ENCODE peak calls at places on chromosomes 11 and 22, in five cellular contexts. One of them, this sample, is unnamed.

GRCh38 chr22:46149493-46149997 is 781 bp upstream of the PPARA start:
- DNase-seq in cardiac muscle cell: peak; percentile 62
- DNase-seq in astrocyte of the cerebellum: no peak
- DNase-seq in stomach: peak; percentile 75
- DNase-seq in astrocyte of the spinal cord: peak; percentile 10
- DNase-seq in this sample: no peak

GRCh38 chr22:41758231-41758630 is 42.2 kb upstream of the CCDC134 start:
- DNase-seq in astrocyte of the spinal cord: no peak
- DNase-seq in astrocyte of the cerebellum: no peak
- DNase-seq in cardiac muscle cell: no peak
- DNase-seq in stomach: no peak
- DNase-seq in this sample: peak; percentile 15

GRCh38 chr22:39315389-39315788 is 4.0 kb downstream of the RPL3 start:
- DNase-seq in cardiac muscle cell: no peak
- DNase-seq in astrocyte of the spinal cord: no peak
- DNase-seq in stomach: no peak
- DNase-seq in astrocyte of the cerebellum: no peak
- DNase-seq in this sample: peak; percentile 24

GRCh38 chr11:119496453-119496852 is 73.5 kb upstream of the THY1 start:
- DNase-seq in cardiac muscle cell: no peak
- DNase-seq in astrocyte of the spinal cord: no peak
- DNase-seq in stomach: no peak
- DNase-seq in astrocyte of the cerebellum: no peak
- DNase-seq in this sample: no peak

GRCh38 chr11:74397531-74398243 is 546 bp downstream of the PGM2L1 start:
- DNase-seq in cardiac muscle cell: peak; percentile 36
- DNase-seq in stomach: peak; percentile 33
- DNase-seq in astrocyte of the spinal cord: peak; percentile 68
- DNase-seq in astrocyte of the cerebellum: no peak
- DNase-seq in this sample: peak; percentile 43

GRCh38 chr11:75188671-75189070 is 37.8 kb downstream of the SLCO2B1 start:
- DNase-seq in cardiac muscle cell: no peak
- DNase-seq in astrocyte of the cerebellum: no peak
- DNase-seq in stomach: no peak
- DNase-seq in astrocyte of the spinal cord: no peak
- DNase-seq in this sample: no peak

GRCh38 chr22:17966403-17966717 is 58.0 kb downstream of the MICAL3 start:
- DNase-seq in astrocyte of the cerebellum: no peak
- DNase-seq in cardiac muscle cell: no peak
- DNase-seq in astrocyte of the spinal cord: no peak
- DNase-seq in stomach: no peak
- DNase-seq in this sample: no peak

GRCh38 chr22:33472462-33473344 is 414.5 kb upstream of the SYN3 start:
- DNase-seq in astrocyte of the cerebellum: no peak
- DNase-seq in astrocyte of the spinal cord: no peak
- DNase-seq in stomach: no peak
- DNase-seq in cardiac muscle cell: no peak
- DNase-seq in this sample: no peak

GRCh38 chr11:21415566-21415965 is 746.2 kb downstream of the NELL1 start:
- DNase-seq in astrocyte of the spinal cord: no peak
- DNase-seq in astrocyte of the cerebellum: no peak
- DNase-seq in stomach: no peak
- DNase-seq in cardiac muscle cell: no peak
- DNase-seq in this sample: no peak

GRCh38 chr11:12687740-12688139 is 13.5 kb downstream of the TEAD1 start:
- DNase-seq in astrocyte of the spinal cord: no peak
- DNase-seq in cardiac muscle cell: no peak
- DNase-seq in stomach: no peak
- DNase-seq in astrocyte of the cerebellum: no peak
- DNase-seq in this sample: no peak

GRCh38 chr11:107018902-107019493 is 722 bp upstream of the GUCY1A2 start:
- DNase-seq in astrocyte of the spinal cord: peak; percentile 84
- DNase-seq in cardiac muscle cell: peak; percentile 91
- DNase-seq in astrocyte of the cerebellum: peak; percentile 66
- DNase-seq in stomach: peak; percentile 52
- DNase-seq in this sample: peak; percentile 84

GRCh38 chr11:59807047-59807446 is 3.5 kb downstream of the MRPL16 start:
- DNase-seq in astrocyte of the cerebellum: no peak
- DNase-seq in astrocyte of the spinal cord: no peak
- DNase-seq in stomach: no peak
- DNase-seq in cardiac muscle cell: no peak
- DNase-seq in this sample: no peak

GRCh38 chr11:126231725-126232459 is 20.3 kb downstream of the FAM118B start:
- DNase-seq in stomach: no peak
- DNase-seq in astrocyte of the cerebellum: peak; percentile 15
- DNase-seq in cardiac muscle cell: no peak
- DNase-seq in astrocyte of the spinal cord: peak; percentile 31
- DNase-seq in this sample: peak; percentile 73

GRCh38 chr11:65418431-65418680 is 4.2 kb upstream of the NEAT1 start:
- DNase-seq in astrocyte of the spinal cord: no peak
- DNase-seq in cardiac muscle cell: peak; percentile 57
- DNase-seq in stomach: no peak
- DNase-seq in astrocyte of the cerebellum: no peak
- DNase-seq in this sample: no peak
- H3K4me3 ChIP-seq in astrocyte of the spinal cord: peak overlapping the region; percentile 1
- H3K4me3 ChIP-seq in cardiac muscle cell: no peak overlapping the region
- H3K4me3 ChIP-seq in stomach: peak overlapping the region; percentile 36
- H3K4me3 ChIP-seq in astrocyte of the cerebellum: peak overlapping the region; percentile 17
- H3K4me3 ChIP-seq in this sample: peak overlapping the region; percentile 30

GRCh38 chr11:109970516-109971183 is 122.5 kb upstream of the ZC3H12C start:
- DNase-seq in astrocyte of the spinal cord: no peak
- DNase-seq in cardiac muscle cell: no peak
- DNase-seq in stomach: no peak
- DNase-seq in astrocyte of the cerebellum: no peak
- DNase-seq in this sample: peak; percentile 36

GRCh38 chr11:109971184-109971523 is 122.0 kb upstream of the ZC3H12C start:
- DNase-seq in stomach: no peak
- DNase-seq in cardiac muscle cell: peak; percentile 13
- DNase-seq in astrocyte of the cerebellum: peak; percentile 47
- DNase-seq in astrocyte of the spinal cord: peak; percentile 85
- DNase-seq in this sample: peak; percentile 95

GRCh38 chr11:109968781-109969180 is 124.4 kb upstream of the ZC3H12C start:
- DNase-seq in stomach: no peak
- DNase-seq in cardiac muscle cell: no peak
- DNase-seq in astrocyte of the cerebellum: no peak
- DNase-seq in astrocyte of the spinal cord: no peak
- DNase-seq in this sample: no peak

GRCh38 chr11:109972939-109973338 is 120.3 kb upstream of the ZC3H12C start:
- DNase-seq in astrocyte of the cerebellum: no peak
- DNase-seq in astrocyte of the spinal cord: no peak
- DNase-seq in cardiac muscle cell: no peak
- DNase-seq in stomach: no peak
- DNase-seq in this sample: no peak

DNA sequence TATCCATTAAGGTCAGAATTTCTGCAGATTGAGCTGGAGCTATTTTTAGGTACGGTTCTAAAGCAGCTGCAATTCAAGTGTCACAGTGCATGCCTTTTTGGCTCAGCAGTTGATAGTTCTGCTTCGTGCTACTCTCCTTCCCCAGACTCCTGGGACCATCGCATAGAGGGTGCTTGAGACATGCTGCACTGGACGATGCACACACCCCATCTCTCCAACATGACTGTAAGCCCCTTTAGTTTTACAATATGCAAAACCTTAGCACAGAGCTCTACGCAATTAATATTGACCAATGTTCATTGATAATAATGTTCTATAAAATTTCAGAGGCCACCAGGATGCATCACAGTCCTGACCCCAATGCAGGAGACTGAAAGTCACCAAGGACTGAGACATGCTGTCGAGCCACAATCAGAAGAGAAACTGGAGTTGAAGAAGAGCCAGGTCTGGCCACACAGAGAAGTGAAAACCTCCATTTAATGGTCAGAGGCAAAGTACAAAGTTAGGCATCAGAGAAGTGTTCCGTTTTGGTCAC is 120.9 kb upstream of the ZC3H12C start:
- DNase-seq in astrocyte of the cerebellum: no peak
- DNase-seq in cardiac muscle cell: peak; percentile 64
- DNase-seq in astrocyte of the spinal cord: no peak
- DNase-seq in stomach: no peak
- DNase-seq in this sample: peak; percentile 55
- TF ChIP-seq CTCF in astrocyte of the cerebellum: no peak
- TF ChIP-seq CTCF in cardiac muscle cell: no peak
- TF ChIP-seq CTCF in astrocyte of the spinal cord: no peak
- TF ChIP-seq CTCF in stomach: no peak
- TF ChIP-seq CTCF in this sample: no peak

GRCh38 chr11:68099057-68099456 is 22.1 kb downstream of the CHKA start:
- DNase-seq in cardiac muscle cell: no peak
- DNase-seq in stomach: no peak
- DNase-seq in astrocyte of the spinal cord: no peak
- DNase-seq in astrocyte of the cerebellum: no peak
- DNase-seq in this sample: no peak
- H3K4me3 ChIP-seq in cardiac muscle cell: no peak overlapping the region
- H3K4me3 ChIP-seq in stomach: no peak overlapping the region
- H3K4me3 ChIP-seq in astrocyte of the spinal cord: no peak overlapping the region
- H3K4me3 ChIP-seq in astrocyte of the cerebellum: no peak overlapping the region
- H3K4me3 ChIP-seq in this sample: no peak overlapping the region

GRCh38 chr22:37714634-37715033 is 17.8 kb downstream of the TRIOBP start:
- DNase-seq in stomach: no peak
- DNase-seq in astrocyte of the cerebellum: no peak
- DNase-seq in cardiac muscle cell: no peak
- DNase-seq in astrocyte of the spinal cord: no peak
- DNase-seq in this sample: no peak
- TF ChIP-seq CTCF in stomach: no peak
- TF ChIP-seq CTCF in astrocyte of the cerebellum: no peak
- TF ChIP-seq CTCF in cardiac muscle cell: no peak
- TF ChIP-seq CTCF in astrocyte of the spinal cord: no peak
- TF ChIP-seq CTCF in this sample: no peak

DNA sequence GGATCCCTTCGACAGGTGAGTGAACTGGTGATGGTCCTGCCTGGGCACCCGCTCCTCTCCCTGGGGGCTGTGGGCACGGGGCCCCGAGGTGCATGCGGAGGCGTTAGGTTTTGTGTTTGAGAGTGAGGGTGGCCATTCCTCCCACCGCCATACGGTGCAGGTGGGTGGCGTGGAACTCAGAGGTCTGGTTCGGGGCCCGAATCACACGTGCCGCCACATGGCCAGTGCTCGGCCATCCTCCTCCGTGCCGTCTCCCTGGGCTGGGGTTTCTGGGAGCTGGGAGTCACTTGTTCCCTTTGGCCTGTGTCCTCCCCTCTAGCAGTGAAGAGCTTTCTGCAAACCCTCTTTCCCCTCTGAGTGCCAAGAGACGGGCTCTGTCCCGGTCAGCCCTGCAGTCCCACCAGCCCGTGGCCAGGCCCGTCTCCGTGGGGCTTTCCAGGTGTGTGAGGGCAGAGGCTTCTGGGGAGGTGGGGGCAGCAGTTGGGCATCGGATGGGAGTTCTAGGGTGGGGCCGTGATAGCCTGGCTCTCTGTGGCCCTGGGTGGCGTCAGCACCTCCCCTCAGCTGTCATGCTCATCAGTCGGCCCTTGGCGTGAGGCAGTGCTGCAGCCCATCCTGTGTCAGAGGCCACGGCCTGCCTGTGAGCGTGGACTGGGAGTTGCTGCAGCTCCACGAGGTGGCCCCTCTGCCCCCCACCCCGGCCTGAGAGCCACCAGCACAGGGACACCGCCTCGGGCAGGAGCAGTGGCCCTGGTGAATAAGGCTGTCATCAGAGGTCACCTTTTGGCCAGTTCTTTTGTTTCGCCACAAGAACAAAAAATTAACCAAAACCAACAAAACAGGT is 10.2 kb downstream of the IRF7 start:
- DNase-seq in astrocyte of the spinal cord: no peak
- DNase-seq in cardiac muscle cell: no peak
- DNase-seq in stomach: no peak
- DNase-seq in astrocyte of the cerebellum: no peak
- DNase-seq in this sample: no peak
- H3K4me3 ChIP-seq in astrocyte of the spinal cord: no peak overlapping the region
- H3K4me3 ChIP-seq in cardiac muscle cell: no peak overlapping the region
- H3K4me3 ChIP-seq in stomach: no peak overlapping the region
- H3K4me3 ChIP-seq in astrocyte of the cerebellum: no peak overlapping the region
- H3K4me3 ChIP-seq in this sample: no peak overlapping the region

DNA sequence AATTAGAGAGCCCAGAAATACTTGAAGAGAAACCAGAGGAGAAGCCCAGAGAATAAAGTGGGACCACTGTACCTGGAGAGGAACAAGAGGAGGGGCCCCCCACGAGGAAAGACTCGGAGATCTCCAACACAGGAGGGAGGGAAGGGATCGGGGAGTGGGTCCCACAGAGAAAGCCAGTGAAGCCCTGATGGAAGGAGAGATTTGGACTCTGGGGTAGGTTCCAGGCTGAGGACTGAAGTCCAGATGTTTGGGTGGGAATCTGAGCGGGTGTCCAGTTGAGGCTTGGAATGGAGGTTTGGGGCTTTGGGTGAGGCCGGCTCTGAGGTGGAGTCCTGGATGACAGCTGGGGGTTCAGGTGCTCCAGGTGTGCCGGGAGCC is 32.7 kb downstream of the PDE2A start:
- DNase-seq in cardiac muscle cell: no peak
- DNase-seq in astrocyte of the cerebellum: no peak
- DNase-seq in stomach: no peak
- DNase-seq in astrocyte of the spinal cord: no peak
- DNase-seq in this sample: no peak
- TF ChIP-seq CTCF in cardiac muscle cell: no peak
- TF ChIP-seq CTCF in astrocyte of the cerebellum: no peak
- TF ChIP-seq CTCF in stomach: no peak
- TF ChIP-seq CTCF in astrocyte of the spinal cord: no peak
- TF ChIP-seq CTCF in this sample: no peak

DNA sequence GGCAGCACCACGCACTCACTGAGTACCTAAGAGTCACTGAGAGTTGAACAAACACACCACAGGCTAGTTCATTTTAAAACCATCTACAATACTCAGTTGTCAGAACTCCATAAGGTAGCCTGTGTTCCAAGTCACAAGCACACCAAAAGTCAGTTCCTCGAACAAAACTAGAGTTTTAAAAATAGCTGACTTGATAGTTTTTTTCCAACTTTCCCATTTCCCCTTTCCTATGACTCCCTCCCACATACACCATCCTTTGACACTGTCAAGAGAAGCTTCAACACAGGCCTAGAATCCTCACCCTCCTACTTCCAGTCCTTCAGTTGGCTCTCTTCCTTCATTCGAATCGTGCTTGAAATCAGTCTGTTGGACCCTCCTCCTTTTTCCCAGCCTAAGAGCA is 105.7 kb upstream of the AKIP1 start:
- DNase-seq in cardiac muscle cell: no peak
- DNase-seq in astrocyte of the spinal cord: no peak
- DNase-seq in stomach: no peak
- DNase-seq in astrocyte of the cerebellum: no peak
- DNase-seq in this sample: no peak
- H3K4me3 ChIP-seq in cardiac muscle cell: no peak overlapping the region
- H3K4me3 ChIP-seq in astrocyte of the spinal cord: no peak overlapping the region
- H3K4me3 ChIP-seq in stomach: peak overlapping the region; percentile 20
- H3K4me3 ChIP-seq in astrocyte of the cerebellum: no peak overlapping the region
- H3K4me3 ChIP-seq in this sample: no peak overlapping the region

GRCh38 chr11:128595775-128596174 is 8.4 kb upstream of the ETS1 start:
- DNase-seq in astrocyte of the spinal cord: no peak
- DNase-seq in cardiac muscle cell: no peak
- DNase-seq in stomach: no peak
- DNase-seq in astrocyte of the cerebellum: no peak
- DNase-seq in this sample: no peak
- TF ChIP-seq CTCF in astrocyte of the spinal cord: no peak
- TF ChIP-seq CTCF in cardiac muscle cell: no peak
- TF ChIP-seq CTCF in stomach: no peak
- TF ChIP-seq CTCF in astrocyte of the cerebellum: no peak
- TF ChIP-seq CTCF in this sample: no peak

This sample was measured in choroid plexus epithelial cell.